ENCODE peak calls at places on chromosomes 6 and 20, in six cellular contexts. E is cardiac fibroblast, C is sigmoid colon, I is nephron progenitor cell, D is body of pancreas, N is HFFc6. F is an unnamed sample.

GRCh38 chr6:136920216-136920857 is 1.8 kb upstream of the SLC35D3 start:
- DNase-seq in I (peak; percentile 2), C (no peak), E (no peak), N (no peak), D (no peak), F (no peak)

GRCh38 chr20:42740191-42740870 is 449.4 kb downstream of the PTPRT start:
- DNase-seq in D (no peak), E (no peak), I (no peak), N (no peak), C (no peak), F (no peak)

GRCh38 chr6:48670546-48670945 is 559.5 kb upstream of the PTCHD4 start:
- DNase-seq in I (no peak), E (no peak), N (no peak), D (no peak), C (no peak), F (no peak)

GRCh38 chr6:26158581-26159416 is 71.6 kb downstream of the HFE start:
- DNase-seq in E (peak; percentile 60), I (peak; percentile 23), D (peak; percentile 73), N (peak; percentile 57), C (peak; percentile 89), F (no peak)

GRCh38 chr20:46811328-46812084 is 83.1 kb upstream of the EYA2 start:
- DNase-seq in D (no peak), C (no peak), E (no peak), I (no peak), N (no peak), F (no peak)

GRCh38 chr6:3442444-3443220 is 14.2 kb downstream of the SLC22A23 start:
- DNase-seq in E (peak; percentile 53), N (peak; percentile 14), I (no peak), C (no peak), D (no peak), F (no peak)

GRCh38 chr20:13452470-13453124 is 186.1 kb downstream of the TASP1 start:
- DNase-seq in E (no peak), C (no peak), N (no peak), I (no peak), D (no peak), F (no peak)

GRCh38 chr6:38997128-38997761 is 51.3 kb upstream of the GLP1R start:
- DNase-seq in I (peak; percentile 73), E (peak; percentile 46), C (no peak), D (peak; percentile 44), N (no peak), F (peak; percentile 59)

GRCh38 chr6:65707134-65707826 is at the start of gene EYS:
- DNase-seq in N (no peak), I (no peak), C (no peak), E (no peak), D (no peak), F (no peak)

GRCh38 chr6:109050447-109051102 is 44.1 kb downstream of the SESN1 start:
- DNase-seq in D (no peak), E (no peak), N (no peak), C (no peak), I (no peak), F (no peak)

GRCh38 chr20:35312348-35312747 is 20.1 kb upstream of the FAM83C start:
- DNase-seq in D (no peak), N (peak; percentile 79), C (no peak), I (no peak), E (peak; percentile 76), F (no peak)

GRCh38 chr20:2104236-2104635 is 2.6 kb downstream of the STK35 start:
- DNase-seq in N (no peak), D (no peak), C (no peak), E (no peak), I (no peak), F (no peak)

GRCh38 chr6:158408552-158409130 is 96.4 kb downstream of the TULP4 start:
- DNase-seq in I (peak; percentile 8), N (peak; percentile 33), D (peak; percentile 17), E (peak; percentile 93), C (peak; percentile 68), F (no peak)

GRCh38 chr20:24411452-24412216 is 57.8 kb upstream of the SYNDIG1 start:
- DNase-seq in D (no peak), N (no peak), I (no peak), C (no peak), E (no peak), F (no peak)

GRCh38 chr6:170212956-170213636 is 77.8 kb downstream of the DLL1 start:
- DNase-seq in N (no peak), I (no peak), D (no peak), E (no peak), C (peak; percentile 44), F (no peak)

GRCh38 chr20:64149141-64149540 is 15.1 kb upstream of the MYT1 start:
- DNase-seq in D (no peak), N (no peak), C (peak; percentile 25), I (no peak), E (no peak), F (no peak)

GRCh38 chr20:32017711-32018251 is 7.5 kb downstream of the CCM2L start:
- DNase-seq in E (no peak), N (no peak), D (peak; percentile 76), I (peak; percentile 65), C (no peak), F (peak; percentile 79)

GRCh38 chr20:1933465-1933870 is 38.3 kb downstream of the SIRPA start:
- DNase-seq in N (peak; percentile 66), C (peak; percentile 94), E (peak; percentile 91), D (peak; percentile 25), I (no peak), F (no peak)

GRCh38 chr6:90319979-90320667 is 23.5 kb upstream of the BACH2 start:
- DNase-seq in N (no peak), E (no peak), C (no peak), I (no peak), D (no peak), F (no peak)

GRCh38 chr6:163180874-163181541 is 233.5 kb upstream of the QKI start:
- DNase-seq in E (peak; percentile 73), I (peak; percentile 53), D (peak; percentile 76), C (peak; percentile 84), N (no peak), F (peak; percentile 27)
- TF ChIP-seq CTCF in E (peak; percentile 86), I (peak; percentile 59), D (peak; percentile 54), C (peak; percentile 52), N (peak; percentile 58), F (peak; percentile 66)

DNA sequence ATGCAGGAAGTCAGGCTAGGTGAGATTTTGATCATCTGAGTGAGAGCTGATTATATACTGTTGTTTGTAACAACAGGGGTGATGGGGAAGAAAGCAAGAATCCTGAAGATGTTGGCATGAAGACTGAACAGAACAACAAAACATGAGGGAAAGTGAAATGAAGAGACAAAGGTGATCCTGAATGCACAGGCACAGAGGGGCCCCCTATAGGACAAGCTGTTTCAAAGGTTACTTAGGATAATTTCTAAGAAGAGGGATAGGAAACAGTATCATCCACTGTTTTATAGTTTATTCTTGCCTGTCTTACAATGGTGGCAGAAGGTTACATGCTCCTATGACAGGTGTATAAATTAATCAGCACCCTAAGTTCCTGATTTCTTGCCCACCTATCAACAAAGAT is 192.2 kb downstream of the EDN1 start:
- DNase-seq in E (no peak), N (no peak), C (no peak), I (no peak), D (no peak), F (no peak)
- TF ChIP-seq CTCF in E (no peak), N (peak; percentile 51), C (no peak), I (no peak), D (no peak), F (peak; percentile 37)

GRCh38 chr6:131910219-131910589 is 41.0 kb downstream of the CCN2 start:
- DNase-seq in I (no peak), C (no peak), E (no peak), N (no peak), D (no peak), F (no peak)
- TF ChIP-seq CTCF in I (peak; percentile 5), C (no peak), E (no peak), N (peak; percentile 64), D (no peak), F (no peak)

GRCh38 chr20:57901526-57901925 is 191.7 kb upstream of the PMEPA1 start:
- DNase-seq in N (no peak), E (no peak), I (no peak), D (no peak), C (no peak), F (no peak)
- TF ChIP-seq CTCF in N (no peak), E (no peak), I (no peak), D (no peak), C (no peak), F (no peak)

GRCh38 chr6:164926686-164927085 is 382.7 kb downstream of the C6orf118 start:
- DNase-seq in N (no peak), C (no peak), E (no peak), D (no peak), I (no peak), F (no peak)
- TF ChIP-seq CTCF in N (no peak), C (no peak), E (no peak), D (no peak), I (no peak), F (no peak)

DNA sequence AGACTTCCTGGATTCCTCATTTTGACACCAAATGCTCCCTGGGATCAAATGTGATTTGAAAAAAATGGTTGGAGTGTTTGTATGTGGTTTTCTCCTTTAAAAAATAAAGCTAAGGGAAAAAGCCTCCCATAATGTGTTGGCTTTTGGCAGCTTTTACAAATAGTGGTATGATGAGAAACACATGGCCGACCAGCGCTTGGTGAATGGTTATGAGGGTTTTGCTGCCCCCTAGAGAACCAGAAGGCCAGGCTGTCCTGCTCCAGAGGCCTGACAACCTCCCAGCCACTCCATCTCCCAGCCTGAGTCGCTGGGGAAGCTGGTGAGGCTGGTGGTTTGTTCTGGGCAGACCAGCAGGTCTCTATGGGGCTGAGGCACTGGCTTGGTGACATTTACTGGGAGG is 69.3 kb downstream of the CLIC5 start:
- DNase-seq in C (peak; percentile 67), D (no peak), I (no peak), N (peak; percentile 71), E (peak; percentile 85), F (no peak)
- TF ChIP-seq CTCF in C (no peak), D (no peak), I (peak; percentile 16), N (peak; percentile 73), E (peak; percentile 54), F (peak; percentile 45)